ENCODE peak calls at places on chromosomes 4 and X, in eight cellular contexts. One of them, this sample, is unnamed.

GRCh38 chr4:187883049-187883448 is 112.5 kb upstream of the ZFP42 start:
- DNase-seq in breast epithelium: no peak
- DNase-seq in pancreas: no peak
- DNase-seq in WERI-Rb-1: no peak
- DNase-seq in heart right ventricle: no peak
- DNase-seq in lower lobe of right lung: no peak
- DNase-seq in cardiac fibroblast: no peak
- DNase-seq in brain microvascular endothelial cell: no peak
- DNase-seq in this sample: no peak

GRCh38 chrX:123846598-123847038 is 13.2 kb upstream of the XIAP start:
- DNase-seq in pancreas: no peak
- DNase-seq in lower lobe of right lung: no peak
- DNase-seq in heart right ventricle: no peak
- DNase-seq in WERI-Rb-1: no peak
- DNase-seq in brain microvascular endothelial cell: peak
- DNase-seq in cardiac fibroblast: peak
- DNase-seq in breast epithelium: no peak
- DNase-seq in this sample: no peak

GRCh38 chr4:153428816-153429592 is 37.2 kb upstream of the TMEM131L start:
- DNase-seq in lower lobe of right lung: no peak
- DNase-seq in cardiac fibroblast: no peak
- DNase-seq in pancreas: no peak
- DNase-seq in heart right ventricle: no peak
- DNase-seq in breast epithelium: no peak
- DNase-seq in brain microvascular endothelial cell: no peak
- DNase-seq in WERI-Rb-1: no peak
- DNase-seq in this sample: no peak

GRCh38 chr4:1910643-1911042 is 39.5 kb downstream of the NSD2 start:
- DNase-seq in cardiac fibroblast: peak
- DNase-seq in brain microvascular endothelial cell: peak
- DNase-seq in breast epithelium: no peak
- DNase-seq in pancreas: no peak
- DNase-seq in WERI-Rb-1: peak
- DNase-seq in heart right ventricle: no peak
- DNase-seq in lower lobe of right lung: no peak
- DNase-seq in this sample: peak

GRCh38 chr4:108885211-108885610 is 122.4 kb upstream of the ETNPPL start:
- DNase-seq in heart right ventricle: no peak
- DNase-seq in cardiac fibroblast: peak
- DNase-seq in breast epithelium: no peak
- DNase-seq in WERI-Rb-1: no peak
- DNase-seq in pancreas: no peak
- DNase-seq in brain microvascular endothelial cell: peak
- DNase-seq in lower lobe of right lung: no peak
- DNase-seq in this sample: no peak

GRCh38 chr4:21366312-21366711 is 582.3 kb downstream of the KCNIP4 start:
- DNase-seq in WERI-Rb-1: no peak
- DNase-seq in lower lobe of right lung: no peak
- DNase-seq in pancreas: no peak
- DNase-seq in breast epithelium: no peak
- DNase-seq in heart right ventricle: no peak
- DNase-seq in cardiac fibroblast: no peak
- DNase-seq in brain microvascular endothelial cell: no peak
- DNase-seq in this sample: no peak

GRCh38 chr4:19455196-19455595 is 796.5 kb upstream of the SLIT2 start:
- DNase-seq in breast epithelium: no peak
- DNase-seq in cardiac fibroblast: no peak
- DNase-seq in pancreas: no peak
- DNase-seq in heart right ventricle: no peak
- DNase-seq in lower lobe of right lung: no peak
- DNase-seq in brain microvascular endothelial cell: no peak
- DNase-seq in WERI-Rb-1: no peak
- DNase-seq in this sample: no peak

GRCh38 chr4:73607375-73608026 is 12.7 kb downstream of the RASSF6 start:
- DNase-seq in heart right ventricle: no peak
- DNase-seq in breast epithelium: no peak
- DNase-seq in cardiac fibroblast: no peak
- DNase-seq in lower lobe of right lung: no peak
- DNase-seq in pancreas: no peak
- DNase-seq in WERI-Rb-1: no peak
- DNase-seq in brain microvascular endothelial cell: no peak
- DNase-seq in this sample: no peak

GRCh38 chrX:15151267-15152196 is 118.4 kb downstream of the ASB9 start:
- DNase-seq in heart right ventricle: no peak
- DNase-seq in brain microvascular endothelial cell: no peak
- DNase-seq in cardiac fibroblast: no peak
- DNase-seq in breast epithelium: no peak
- DNase-seq in WERI-Rb-1: no peak
- DNase-seq in lower lobe of right lung: no peak
- DNase-seq in pancreas: no peak
- DNase-seq in this sample: no peak

GRCh38 chr4:152374153-152374552 is 161.7 kb downstream of the FBXW7 start:
- DNase-seq in WERI-Rb-1: no peak
- DNase-seq in breast epithelium: no peak
- DNase-seq in cardiac fibroblast: no peak
- DNase-seq in pancreas: no peak
- DNase-seq in heart right ventricle: no peak
- DNase-seq in lower lobe of right lung: no peak
- DNase-seq in brain microvascular endothelial cell: no peak
- DNase-seq in this sample: no peak

GRCh38 chr4:152369203-152369902 is 166.5 kb downstream of the FBXW7 start:
- DNase-seq in WERI-Rb-1: no peak
- DNase-seq in pancreas: no peak
- DNase-seq in breast epithelium: no peak
- DNase-seq in cardiac fibroblast: no peak
- DNase-seq in lower lobe of right lung: no peak
- DNase-seq in brain microvascular endothelial cell: no peak
- DNase-seq in heart right ventricle: no peak
- DNase-seq in this sample: no peak

GRCh38 chr4:152374606-152375285 is 161.1 kb downstream of the FBXW7 start:
- DNase-seq in breast epithelium: no peak
- DNase-seq in cardiac fibroblast: no peak
- DNase-seq in brain microvascular endothelial cell: no peak
- DNase-seq in lower lobe of right lung: no peak
- DNase-seq in pancreas: no peak
- DNase-seq in heart right ventricle: no peak
- DNase-seq in WERI-Rb-1: no peak
- DNase-seq in this sample: no peak

GRCh38 chr4:152372444-152372843 is 163.4 kb downstream of the FBXW7 start:
- DNase-seq in WERI-Rb-1: no peak
- DNase-seq in lower lobe of right lung: no peak
- DNase-seq in breast epithelium: no peak
- DNase-seq in brain microvascular endothelial cell: no peak
- DNase-seq in pancreas: no peak
- DNase-seq in heart right ventricle: no peak
- DNase-seq in cardiac fibroblast: no peak
- DNase-seq in this sample: no peak

DNA sequence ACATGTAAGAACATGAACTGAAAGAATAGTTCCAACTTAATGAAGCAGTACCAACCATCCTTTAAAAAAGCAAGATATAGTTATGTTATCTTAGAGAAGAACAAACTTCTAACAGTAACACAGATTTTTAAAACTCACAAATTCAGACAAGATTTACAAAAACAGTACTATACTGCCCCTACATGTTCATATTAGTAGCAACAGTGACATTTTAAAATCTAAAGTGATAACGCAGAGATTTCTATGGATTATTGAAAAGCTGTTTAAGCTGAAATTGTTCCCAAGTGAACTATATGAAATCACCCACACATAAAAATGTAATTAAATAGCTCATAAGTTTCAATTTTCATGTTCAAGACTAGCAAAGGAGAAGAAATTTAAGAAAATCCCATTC is 166.0 kb downstream of the FBXW7 start:
- DNase-seq in pancreas: no peak
- DNase-seq in heart right ventricle: no peak
- DNase-seq in breast epithelium: no peak
- DNase-seq in brain microvascular endothelial cell: no peak
- DNase-seq in WERI-Rb-1: no peak
- DNase-seq in lower lobe of right lung: no peak
- DNase-seq in cardiac fibroblast: no peak
- DNase-seq in this sample: no peak
- TF ChIP-seq CTCF in pancreas: peak
- TF ChIP-seq CTCF in heart right ventricle: peak
- TF ChIP-seq CTCF in breast epithelium: no peak
- TF ChIP-seq CTCF in brain microvascular endothelial cell: peak
- TF ChIP-seq CTCF in WERI-Rb-1: no peak
- TF ChIP-seq CTCF in lower lobe of right lung: peak
- TF ChIP-seq CTCF in cardiac fibroblast: peak
- TF ChIP-seq CTCF in this sample: no peak

GRCh38 chr4:80199004-80199579 is 1.8 kb downstream of the PRDM8 start:
- DNase-seq in cardiac fibroblast: no peak
- DNase-seq in heart right ventricle: no peak
- DNase-seq in pancreas: no peak
- DNase-seq in brain microvascular endothelial cell: no peak
- DNase-seq in WERI-Rb-1: no peak
- DNase-seq in breast epithelium: no peak
- DNase-seq in lower lobe of right lung: no peak
- DNase-seq in this sample: no peak
- H3K4me3 ChIP-seq in cardiac fibroblast: no peak
- H3K4me3 ChIP-seq in heart right ventricle: no peak
- H3K4me3 ChIP-seq in pancreas: no peak
- H3K4me3 ChIP-seq in brain microvascular endothelial cell: no peak
- H3K4me3 ChIP-seq in WERI-Rb-1: peak
- H3K4me3 ChIP-seq in breast epithelium: no peak
- H3K4me3 ChIP-seq in lower lobe of right lung: no peak
- H3K4me3 ChIP-seq in this sample: no peak

DNA sequence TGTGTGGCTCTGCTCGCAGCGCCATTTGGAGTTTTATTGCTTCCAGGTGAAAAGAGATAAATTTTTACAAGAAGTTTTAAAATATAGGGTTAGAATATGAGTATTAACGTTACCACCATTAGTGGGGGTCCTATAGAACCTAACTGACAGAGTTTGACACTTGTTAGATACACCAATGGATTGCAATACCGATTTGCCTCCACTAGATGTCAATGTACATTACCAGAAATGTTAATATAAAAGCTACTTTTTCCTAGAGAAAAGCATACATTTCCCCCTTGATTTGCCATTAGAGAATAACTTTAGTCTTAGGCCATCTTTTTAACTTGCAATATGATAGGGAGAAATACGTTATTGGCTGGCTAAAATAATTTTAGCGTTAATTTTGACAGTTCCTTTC is 108.4 kb downstream of the LINC00632 start:
- DNase-seq in brain microvascular endothelial cell: peak
- DNase-seq in lower lobe of right lung: no peak
- DNase-seq in WERI-Rb-1: no peak
- DNase-seq in heart right ventricle: no peak
- DNase-seq in pancreas: no peak
- DNase-seq in cardiac fibroblast: peak
- DNase-seq in breast epithelium: no peak
- DNase-seq in this sample: peak
- TF ChIP-seq CTCF in brain microvascular endothelial cell: peak
- TF ChIP-seq CTCF in lower lobe of right lung: peak
- TF ChIP-seq CTCF in WERI-Rb-1: peak
- TF ChIP-seq CTCF in heart right ventricle: peak
- TF ChIP-seq CTCF in pancreas: peak
- TF ChIP-seq CTCF in cardiac fibroblast: peak
- TF ChIP-seq CTCF in breast epithelium: peak
- TF ChIP-seq CTCF in this sample: peak

DNA sequence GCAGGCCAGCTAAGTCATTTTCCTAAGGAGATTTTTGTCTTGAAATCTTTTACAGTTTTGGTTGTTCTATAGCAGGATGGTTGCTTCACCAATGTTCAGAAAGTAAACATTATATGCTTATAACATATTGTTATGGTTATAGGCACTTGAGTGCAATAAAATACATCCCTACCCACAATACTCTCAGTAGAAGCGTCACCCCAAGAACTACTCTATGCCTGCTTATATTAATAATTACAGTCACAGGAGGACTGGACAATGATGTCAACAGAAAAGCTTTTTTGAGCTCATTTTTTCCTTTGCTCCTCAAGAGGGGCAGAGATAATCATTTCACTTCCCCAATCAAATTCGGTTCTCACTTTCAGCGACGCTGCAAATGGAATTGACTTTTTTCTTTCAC is 25.1 kb upstream of the SGMS2 start:
- DNase-seq in lower lobe of right lung: no peak
- DNase-seq in WERI-Rb-1: no peak
- DNase-seq in breast epithelium: no peak
- DNase-seq in pancreas: no peak
- DNase-seq in brain microvascular endothelial cell: no peak
- DNase-seq in cardiac fibroblast: no peak
- DNase-seq in heart right ventricle: no peak
- DNase-seq in this sample: no peak
- H3K4me3 ChIP-seq in lower lobe of right lung: peak
- H3K4me3 ChIP-seq in WERI-Rb-1: no peak
- H3K4me3 ChIP-seq in breast epithelium: no peak
- H3K4me3 ChIP-seq in pancreas: no peak
- H3K4me3 ChIP-seq in brain microvascular endothelial cell: no peak
- H3K4me3 ChIP-seq in cardiac fibroblast: no peak
- H3K4me3 ChIP-seq in heart right ventricle: no peak
- H3K4me3 ChIP-seq in this sample: no peak

This sample was measured in astrocyte of the cerebellum.